ENCODE peak calls at places on chromosomes 6 and 20, in six cellular contexts. A, B, J, S, T and O are unnamed samples.

GRCh38 chr6:140202964-140203363 is 828.5 kb upstream of the CITED2 start:
- ATAC-seq in A (no peak), B (no peak), J (no peak), S (no peak), T (no peak), O (no peak)

GRCh38 chr6:44189257-44189656 is 27.5 kb upstream of the MYMX start:
- ATAC-seq in A (no peak), B (no peak), J (no peak), S (peak; percentile 59), T (no peak), O (no peak)

GRCh38 chr20:31968299-31969126 is 562 bp downstream of the XKR7 start:
- ATAC-seq in A (peak; percentile 93), B (peak; percentile 84), J (peak; percentile 98), S (peak; percentile 62), T (peak; percentile 87), O (peak; percentile 82)

GRCh38 chr6:156687875-156688549 is 89.2 kb upstream of the ARID1B start:
- ATAC-seq in A (peak; percentile 30), B (no peak), J (peak; percentile 86), S (peak; percentile 69), T (peak; percentile 31), O (no peak)

GRCh38 chr6:29531668-29532067 is 27.9 kb downstream of the UBD start:
- ATAC-seq in A (peak; percentile 49), B (no peak), J (no peak), S (no peak), T (no peak), O (no peak)

GRCh38 chr6:17971128-17972073 is 16.0 kb downstream of the KIF13A start:
- ATAC-seq in A (no peak), B (no peak), J (peak; percentile 73), S (peak; percentile 55), T (peak; percentile 90), O (peak; percentile 62)

GRCh38 chr20:57429579-57430202 is 38.5 kb downstream of the RBM38 start:
- ATAC-seq in A (peak; percentile 30), B (no peak), J (no peak), S (no peak), T (peak; percentile 29), O (no peak)

GRCh38 chr20:25220021-25220730 is 24.7 kb downstream of the ENTPD6 start:
- ATAC-seq in A (peak; percentile 69), B (no peak), J (peak; percentile 18), S (no peak), T (no peak), O (no peak)

GRCh38 chr6:38525888-38526287 is 113.8 kb downstream of the BTBD9 start:
- ATAC-seq in A (no peak), B (no peak), J (no peak), S (no peak), T (no peak), O (no peak)

GRCh38 chr6:77630019-77630418 is 22.8 kb upstream of the MEI4 start:
- ATAC-seq in A (no peak), B (no peak), J (no peak), S (no peak), T (no peak), O (no peak)

GRCh38 chr6:3912366-3913076 is 63.3 kb downstream of the FAM50B start:
- ATAC-seq in A (no peak), B (no peak), J (no peak), S (peak; percentile 47), T (peak; percentile 39), O (peak; percentile 26)

GRCh38 chr6:39452306-39452705 is 129.8 kb upstream of the KCNK16 start:
- ATAC-seq in A (peak; percentile 91), B (no peak), J (no peak), S (no peak), T (no peak), O (no peak)

GRCh38 chr6:86148586-86148985 is 505.9 kb upstream of the SYNCRIP start:
- ATAC-seq in A (no peak), B (no peak), J (no peak), S (no peak), T (no peak), O (no peak)

GRCh38 chr20:14566505-14566904 is 229.1 kb upstream of the FLRT3 start:
- ATAC-seq in A (no peak), B (no peak), J (no peak), S (no peak), T (no peak), O (no peak)

GRCh38 chr20:50395258-50395729 is 114.9 kb upstream of the PTPN1 start:
- ATAC-seq in A (no peak), B (peak; percentile 82), J (no peak), S (peak; percentile 28), T (no peak), O (peak; percentile 92)

GRCh38 chr20:41415191-41415590 is 48.6 kb upstream of the EMILIN3 start:
- ATAC-seq in A (no peak), B (no peak), J (no peak), S (no peak), T (no peak), O (no peak)

GRCh38 chr20:41411458-41411857 is 44.8 kb upstream of the EMILIN3 start:
- ATAC-seq in A (no peak), B (no peak), J (peak; percentile 51), S (no peak), T (no peak), O (peak; percentile 39)

GRCh38 chr20:41408986-41409385 is 42.4 kb upstream of the EMILIN3 start:
- ATAC-seq in A (no peak), B (no peak), J (no peak), S (no peak), T (no peak), O (no peak)

GRCh38 chr20:41413169-41413568 is 46.6 kb upstream of the EMILIN3 start:
- ATAC-seq in A (no peak), B (no peak), J (no peak), S (no peak), T (no peak), O (no peak)

GRCh38 chr20:41412324-41412723 is 45.7 kb upstream of the EMILIN3 start:
- ATAC-seq in A (no peak), B (no peak), J (no peak), S (no peak), T (no peak), O (no peak)
- H3K36me3 ChIP-seq in A (peaks cover 3% of the 10 kb centered on the region), B (peaks cover 81% of the 10 kb centered on the region), J (peaks cover 89% of the 10 kb centered on the region), S (peaks cover 3% of the 10 kb centered on the region), T (no peaks in the 10 kb centered on the region), O (no peaks in the 10 kb centered on the region)

GRCh38 chr6:49662231-49662876 is 25.7 kb upstream of the RHAG start:
- ATAC-seq in A (no peak), B (no peak), J (peak; percentile 29), S (no peak), T (no peak), O (no peak)

GRCh38 chr6:49666930-49667369 is 30.3 kb upstream of the RHAG start:
- ATAC-seq in A (no peak), B (no peak), J (peak; percentile 86), S (no peak), T (no peak), O (no peak)

GRCh38 chr6:49666480-49666879 is 29.8 kb upstream of the RHAG start:
- ATAC-seq in A (no peak), B (no peak), J (peak; percentile 27), S (no peak), T (no peak), O (no peak)

GRCh38 chr6:49662877-49663231 is 26.2 kb upstream of the RHAG start:
- ATAC-seq in A (no peak), B (no peak), J (no peak), S (no peak), T (no peak), O (no peak)

DNA sequence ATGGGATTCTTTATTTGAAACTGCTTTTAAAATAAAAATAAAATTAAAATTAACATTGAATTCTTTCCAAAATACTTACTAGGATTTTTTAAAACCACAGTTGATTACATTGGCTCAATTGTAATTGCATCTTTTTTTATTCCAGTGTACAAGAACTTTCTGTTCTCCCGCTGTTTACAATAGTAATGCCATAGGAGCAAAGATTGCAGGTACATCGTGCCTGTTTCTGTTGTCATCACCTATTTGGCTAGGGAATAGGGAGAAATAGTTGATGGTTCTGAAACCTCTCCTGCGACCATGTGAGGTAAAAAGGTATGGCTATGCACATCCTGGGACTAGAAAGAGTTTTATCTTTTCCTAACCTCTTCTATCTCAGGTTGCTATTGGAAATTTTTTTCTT is 28.2 kb upstream of the RHAG start:
- ATAC-seq in A (no peak), B (no peak), J (no peak), S (no peak), T (no peak), O (no peak)
- TF ChIP-seq POLR2AphosphoS5 in A (no peak), B (no peak), J (no peak), S (no peak), T (no peak), O (no peak)

GRCh38 chr6:42860031-42860430 is 19.4 kb upstream of the RPL7L1 start:
- ATAC-seq in A (no peak), B (no peak), J (no peak), S (no peak), T (no peak), O (no peak)
- H3K36me3 ChIP-seq in A (peaks cover 9% of the 10 kb centered on the region), B (peaks cover 92% of the 10 kb centered on the region), J (peaks cover 59% of the 10 kb centered on the region), S (no peaks in the 10 kb centered on the region), T (peaks cover 4% of the 10 kb centered on the region), O (peaks cover 100% of the 10 kb centered on the region)

GRCh38 chr20:36848078-36848660 is 27.8 kb upstream of the TLDC2 start:
- ATAC-seq in A (no peak), B (peak; percentile 38), J (no peak), S (no peak), T (no peak), O (peak; percentile 65)
- TF ChIP-seq POLR2AphosphoS5 in A (no peak), B (no peak), J (no peak), S (no peak), T (no peak), O (peak; percentile 74)

DNA sequence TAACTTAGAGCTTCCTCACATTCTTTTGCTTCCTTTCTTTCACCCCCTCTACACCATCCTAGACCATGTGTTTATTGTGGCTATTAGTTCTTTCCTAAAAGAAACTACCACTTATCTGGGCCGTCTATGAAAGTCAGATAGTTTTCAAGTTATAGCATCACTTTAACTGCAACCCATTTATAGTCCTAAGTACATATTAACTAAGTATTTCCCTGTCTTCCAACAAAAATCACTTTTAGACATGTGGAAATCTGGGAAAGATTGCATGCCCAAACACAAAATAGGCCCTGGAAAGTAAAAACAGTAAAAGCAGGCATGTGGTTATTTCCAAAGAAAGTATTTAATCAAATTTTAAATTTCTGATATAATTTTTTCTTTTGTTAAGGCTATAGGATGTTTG is 5.5 kb downstream of the MYLIP start:
- ATAC-seq in A (no peak), B (no peak), J (no peak), S (no peak), T (no peak), O (no peak)
- H3K36me3 ChIP-seq in A (no peaks in the 10 kb centered on the region), B (no peaks in the 10 kb centered on the region), J (peaks cover 92% of the 10 kb centered on the region), S (peaks cover 15% of the 10 kb centered on the region), T (no peaks in the 10 kb centered on the region), O (no peaks in the 10 kb centered on the region)